ENCODE peak calls at places on chromosomes 12 and 14, in four cellular contexts. One of them, this sample, is unnamed. For H3K4me1 and H3K9me3, the result is how much of the 10 kb centered on the place peaks cover.

GRCh38 chr12:75974323-75975273 is 57.0 kb downstream of the PHLDA1 start:
- DNase-seq in body of pancreas: no peak
- DNase-seq in Caco-2: no peak
- DNase-seq in suprapubic skin: no peak
- DNase-seq in this sample: no peak

GRCh38 chr12:89019439-89020120 is 332.7 kb downstream of the DUSP6 start:
- DNase-seq in body of pancreas: peak
- DNase-seq in Caco-2: peak
- DNase-seq in suprapubic skin: peak
- DNase-seq in this sample: peak

GRCh38 chr14:104708606-104709268 is 15.3 kb upstream of the ADSS1 start:
- DNase-seq in suprapubic skin: no peak
- DNase-seq in Caco-2: peak
- DNase-seq in body of pancreas: peak
- DNase-seq in this sample: peak

GRCh38 chr12:117518594-117519270 is 157.3 kb upstream of the NOS1 start:
- DNase-seq in suprapubic skin: no peak
- DNase-seq in Caco-2: no peak
- DNase-seq in body of pancreas: peak
- DNase-seq in this sample: no peak

GRCh38 chr12:112978163-112979081 is at the start of gene OAS2:
- DNase-seq in body of pancreas: peak
- DNase-seq in suprapubic skin: no peak
- DNase-seq in Caco-2: no peak
- DNase-seq in this sample: no peak

GRCh38 chr12:116426391-116427136 is 132.6 kb upstream of the MAP1LC3B2 start:
- DNase-seq in Caco-2: peak
- DNase-seq in body of pancreas: peak
- DNase-seq in suprapubic skin: peak
- DNase-seq in this sample: peak

GRCh38 chr12:76531056-76531455 is 28.5 kb downstream of the OSBPL8 start:
- DNase-seq in Caco-2: no peak
- DNase-seq in suprapubic skin: no peak
- DNase-seq in body of pancreas: no peak
- DNase-seq in this sample: no peak

GRCh38 chr12:118136559-118137003 is 657 bp downstream of the PEBP1 start:
- DNase-seq in suprapubic skin: peak
- DNase-seq in Caco-2: peak
- DNase-seq in body of pancreas: peak
- DNase-seq in this sample: peak

GRCh38 chr14:61510736-61511557 is 184.4 kb upstream of the HIF1A start:
- DNase-seq in suprapubic skin: peak
- DNase-seq in Caco-2: no peak
- DNase-seq in body of pancreas: peak
- DNase-seq in this sample: no peak

GRCh38 chr12:56221233-56221756 is 427 bp downstream of the RNF41 start:
- DNase-seq in body of pancreas: peak
- DNase-seq in suprapubic skin: peak
- DNase-seq in Caco-2: peak
- DNase-seq in this sample: peak

GRCh38 chr14:90451443-90451842 is 54.6 kb downstream of the CALM1 start:
- DNase-seq in body of pancreas: no peak
- DNase-seq in suprapubic skin: no peak
- DNase-seq in Caco-2: no peak
- DNase-seq in this sample: peak

GRCh38 chr12:44717612-44718011 is 158.5 kb downstream of the NELL2 start:
- DNase-seq in body of pancreas: no peak
- DNase-seq in suprapubic skin: no peak
- DNase-seq in Caco-2: no peak
- DNase-seq in this sample: no peak

GRCh38 chr12:94649349-94650142 is 811 bp downstream of the TMCC3 start:
- DNase-seq in Caco-2: peak
- DNase-seq in body of pancreas: peak
- DNase-seq in suprapubic skin: peak
- DNase-seq in this sample: peak

GRCh38 chr14:68675233-68675577 is 117.7 kb downstream of the ZFP36L1 start:
- DNase-seq in Caco-2: no peak
- DNase-seq in body of pancreas: no peak
- DNase-seq in suprapubic skin: peak
- DNase-seq in this sample: no peak

GRCh38 chr14:61812347-61813100 is 50.3 kb downstream of the SNAPC1 start:
- DNase-seq in body of pancreas: no peak
- DNase-seq in Caco-2: no peak
- DNase-seq in suprapubic skin: no peak
- DNase-seq in this sample: peak

GRCh38 chr12:88897723-88898122 is 317.5 kb upstream of the KITLG start:
- DNase-seq in body of pancreas: no peak
- DNase-seq in Caco-2: no peak
- DNase-seq in suprapubic skin: no peak
- DNase-seq in this sample: no peak

GRCh38 chr12:21416611-21417121 is 20.8 kb upstream of the PYROXD1 start:
- DNase-seq in body of pancreas: no peak
- DNase-seq in suprapubic skin: no peak
- DNase-seq in Caco-2: no peak
- DNase-seq in this sample: no peak

GRCh38 chr14:51465486-51465885 is 186.2 kb upstream of the FRMD6 start:
- DNase-seq in Caco-2: no peak
- DNase-seq in suprapubic skin: no peak
- DNase-seq in body of pancreas: no peak
- DNase-seq in this sample: no peak

GRCh38 chr14:43539210-43539609 is 967.9 kb downstream of the FSCB start:
- DNase-seq in suprapubic skin: no peak
- DNase-seq in body of pancreas: peak
- DNase-seq in Caco-2: peak
- DNase-seq in this sample: no peak

GRCh38 chr12:94057262-94058151 is 90.9 kb upstream of the PLXNC1 start:
- DNase-seq in suprapubic skin: no peak
- DNase-seq in body of pancreas: no peak
- DNase-seq in Caco-2: peak
- DNase-seq in this sample: no peak

GRCh38 chr14:26293909-26294308 is 303.9 kb downstream of the NOVA1 start:
- DNase-seq in suprapubic skin: no peak
- DNase-seq in body of pancreas: no peak
- DNase-seq in Caco-2: no peak
- DNase-seq in this sample: no peak

GRCh38 chr12:26017484-26018211 is 59.2 kb downstream of the RASSF8 start:
- DNase-seq in body of pancreas: peak
- DNase-seq in Caco-2: peak
- DNase-seq in suprapubic skin: no peak
- DNase-seq in this sample: peak

GRCh38 chr14:76710093-76711010 is 50.9 kb upstream of the VASH1 start:
- DNase-seq in suprapubic skin: no peak
- DNase-seq in body of pancreas: peak
- DNase-seq in Caco-2: peak
- DNase-seq in this sample: peak

GRCh38 chr12:128425883-128426282 is 158.9 kb downstream of the TMEM132C start:
- DNase-seq in body of pancreas: no peak
- DNase-seq in suprapubic skin: no peak
- DNase-seq in Caco-2: no peak
- DNase-seq in this sample: no peak

GRCh38 chr12:109111775-109112491 is 4.5 kb upstream of the ACACB start:
- DNase-seq in suprapubic skin: peak
- DNase-seq in body of pancreas: peak
- DNase-seq in Caco-2: peak
- DNase-seq in this sample: peak

GRCh38 chr12:131438874-131439273 is 272.0 kb upstream of the SFSWAP start:
- DNase-seq in Caco-2: no peak
- DNase-seq in suprapubic skin: no peak
- DNase-seq in body of pancreas: no peak
- DNase-seq in this sample: no peak

GRCh38 chr12:64876388-64877071 is 52.1 kb downstream of the TBC1D30 start:
- DNase-seq in suprapubic skin: no peak
- DNase-seq in Caco-2: no peak
- DNase-seq in body of pancreas: no peak
- DNase-seq in this sample: no peak

GRCh38 chr12:55073043-55074022 is 52.9 kb upstream of the OR9K2 start:
- DNase-seq in suprapubic skin: no peak
- DNase-seq in body of pancreas: peak
- DNase-seq in Caco-2: peak
- DNase-seq in this sample: peak

GRCh38 chr12:109706747-109707469 is 6.7 kb upstream of the FAM222A start:
- DNase-seq in Caco-2: peak
- DNase-seq in suprapubic skin: no peak
- DNase-seq in body of pancreas: peak
- DNase-seq in this sample: peak

GRCh38 chr12:47908738-47909137 is 3.9 kb upstream of the VDR start:
- DNase-seq in suprapubic skin: no peak
- DNase-seq in Caco-2: no peak
- DNase-seq in body of pancreas: no peak
- DNase-seq in this sample: no peak

GRCh38 chr14:87186745-87187144 is 806.2 kb downstream of the GALC start:
- DNase-seq in body of pancreas: no peak
- DNase-seq in Caco-2: no peak
- DNase-seq in suprapubic skin: no peak
- DNase-seq in this sample: no peak

GRCh38 chr12:98053202-98053601 is 462.2 kb upstream of the TMPO start:
- DNase-seq in Caco-2: no peak
- DNase-seq in body of pancreas: no peak
- DNase-seq in suprapubic skin: no peak
- DNase-seq in this sample: no peak

GRCh38 chr14:101250948-101251811 is 310.1 kb upstream of the DIO3 start:
- DNase-seq in body of pancreas: no peak
- DNase-seq in suprapubic skin: no peak
- DNase-seq in Caco-2: no peak
- DNase-seq in this sample: no peak

DNA sequence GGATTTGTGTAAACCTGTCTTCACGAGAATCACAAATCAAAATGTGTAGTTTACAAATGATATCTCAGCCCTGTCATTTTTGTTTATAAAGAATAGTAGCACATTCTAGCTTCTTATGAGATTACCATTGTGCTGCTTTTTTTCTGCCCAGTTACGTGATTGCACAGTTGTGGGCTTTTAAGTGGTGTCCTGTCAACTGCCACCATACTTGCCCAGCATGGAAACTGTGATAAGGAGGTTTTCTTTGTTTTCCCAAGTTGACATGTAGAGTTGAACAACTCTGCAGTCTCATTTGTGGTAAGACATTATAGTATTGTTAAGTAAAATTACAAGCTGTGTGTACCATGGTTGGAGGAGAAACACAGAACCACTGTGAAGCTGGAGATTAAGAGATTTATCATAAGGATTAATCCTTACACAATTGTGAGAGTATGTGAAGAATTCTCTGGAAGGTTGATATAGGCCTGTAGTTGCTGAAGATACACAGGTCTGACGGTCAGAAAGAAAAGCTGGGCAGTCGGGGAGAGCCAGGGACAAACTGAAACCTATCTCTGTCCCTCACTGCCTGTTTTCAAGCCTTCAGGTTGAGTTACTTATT is 12.2 kb downstream of the CHURC1 start:
- DNase-seq in suprapubic skin: no peak
- DNase-seq in body of pancreas: no peak
- DNase-seq in Caco-2: no peak
- DNase-seq in this sample: no peak
- H3K4me1 ChIP-seq in suprapubic skin: under half
- H3K4me1 ChIP-seq in body of pancreas: under half
- H3K4me1 ChIP-seq in Caco-2: under half
- H3K4me1 ChIP-seq in this sample: under half

GRCh38 chr14:54396493-54397335 is at the start of gene CDKN3:
- DNase-seq in body of pancreas: peak
- DNase-seq in suprapubic skin: peak
- DNase-seq in Caco-2: peak
- DNase-seq in this sample: peak
- TF ChIP-seq CTCF in body of pancreas: peak
- TF ChIP-seq CTCF in suprapubic skin: peak
- TF ChIP-seq CTCF in Caco-2: peak
- TF ChIP-seq CTCF in this sample: no peak

GRCh38 chr12:133236556-133236955 is 879 bp upstream of the ANHX start:
- DNase-seq in suprapubic skin: no peak
- DNase-seq in Caco-2: no peak
- DNase-seq in body of pancreas: no peak
- DNase-seq in this sample: no peak

GRCh38 chr12:133236144-133236543 is 467 bp upstream of the ANHX start:
- DNase-seq in Caco-2: no peak
- DNase-seq in body of pancreas: no peak
- DNase-seq in suprapubic skin: no peak
- DNase-seq in this sample: no peak

GRCh38 chr12:133233993-133234564 is 1.6 kb downstream of the ANHX start:
- DNase-seq in suprapubic skin: no peak
- DNase-seq in body of pancreas: no peak
- DNase-seq in Caco-2: no peak
- DNase-seq in this sample: no peak

GRCh38 chr12:133234971-133235370 is 706 bp downstream of the ANHX start:
- DNase-seq in body of pancreas: no peak
- DNase-seq in Caco-2: no peak
- DNase-seq in suprapubic skin: no peak
- DNase-seq in this sample: no peak

GRCh38 chr12:133235401-133236112 is at the start of gene ANHX:
- DNase-seq in Caco-2: no peak
- DNase-seq in body of pancreas: no peak
- DNase-seq in suprapubic skin: no peak
- DNase-seq in this sample: no peak
- H3K9me3 ChIP-seq in Caco-2: under half
- H3K9me3 ChIP-seq in body of pancreas: under half
- H3K9me3 ChIP-seq in suprapubic skin: under half
- H3K9me3 ChIP-seq in this sample: under half

GRCh38 chr14:31421200-31421599 is 850 bp upstream of the HEATR5A start:
- DNase-seq in Caco-2: no peak
- DNase-seq in suprapubic skin: no peak
- DNase-seq in body of pancreas: no peak
- DNase-seq in this sample: no peak

GRCh38 chr14:31420319-31421081 is at the start of gene HEATR5A:
- DNase-seq in body of pancreas: peak
- DNase-seq in Caco-2: peak
- DNase-seq in suprapubic skin: peak
- DNase-seq in this sample: peak

GRCh38 chr14:31420013-31420318 is 384 bp downstream of the HEATR5A start:
- DNase-seq in suprapubic skin: peak
- DNase-seq in body of pancreas: peak
- DNase-seq in Caco-2: peak
- DNase-seq in this sample: peak

GRCh38 chr14:31418440-31418839 is 1.9 kb downstream of the HEATR5A start:
- DNase-seq in suprapubic skin: no peak
- DNase-seq in body of pancreas: no peak
- DNase-seq in Caco-2: no peak
- DNase-seq in this sample: no peak

GRCh38 chr14:31419179-31420012 is 954 bp downstream of the HEATR5A start:
- DNase-seq in body of pancreas: no peak
- DNase-seq in Caco-2: no peak
- DNase-seq in suprapubic skin: no peak
- DNase-seq in this sample: no peak
- H3K4me1 ChIP-seq in body of pancreas: under half
- H3K4me1 ChIP-seq in Caco-2: under half
- H3K4me1 ChIP-seq in suprapubic skin: under half
- H3K4me1 ChIP-seq in this sample: under half

DNA sequence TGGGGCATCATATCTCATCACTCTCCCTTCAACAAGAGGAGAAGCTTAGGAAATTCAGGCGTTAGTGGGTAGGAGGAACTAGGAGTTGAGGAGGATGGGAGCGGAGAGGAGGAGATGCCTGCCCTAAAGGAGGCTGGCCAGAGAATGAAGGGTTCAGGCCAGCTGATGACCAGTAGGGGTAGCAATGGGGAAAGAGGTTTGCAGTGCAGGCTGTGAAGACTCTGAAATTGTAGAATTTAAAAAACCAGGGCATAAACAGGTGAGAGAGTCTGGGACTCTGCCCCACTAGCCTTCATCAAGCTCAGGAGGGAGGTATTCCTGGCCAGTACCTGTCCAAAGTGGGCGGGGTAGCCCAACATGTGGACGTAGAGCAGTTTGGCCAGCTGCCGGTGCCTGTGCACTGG is 807 bp downstream of the AP1G2 start:
- DNase-seq in suprapubic skin: no peak
- DNase-seq in body of pancreas: peak
- DNase-seq in Caco-2: no peak
- DNase-seq in this sample: no peak
- TF ChIP-seq CTCF in suprapubic skin: no peak
- TF ChIP-seq CTCF in body of pancreas: no peak
- TF ChIP-seq CTCF in Caco-2: peak
- TF ChIP-seq CTCF in this sample: peak